ENCODE peak calls at places on chromosomes 1 and 21, in nine cellular contexts. One of them, this sample, is unnamed.

GRCh38 chr1:92291372-92291999 is 7.3 kb downstream of the GLMN start:
- DNase-seq in neural progenitor cell: peak; percentile 64
- DNase-seq in GM23338: peak; percentile 79
- DNase-seq in MM.1S: peak; percentile 40
- DNase-seq in hepatocyte: peak; percentile 66
- DNase-seq in PC-3: peak; percentile 75
- DNase-seq in HCT116: peak; percentile 52
- DNase-seq in GM23248: peak; percentile 73
- DNase-seq in SK-N-SH: peak; percentile 49
- DNase-seq in this sample: peak; percentile 50

GRCh38 chr1:64892576-64893573 is 73.5 kb downstream of the JAK1 start:
- DNase-seq in neural progenitor cell: peak; percentile 15
- DNase-seq in GM23338: no peak
- DNase-seq in MM.1S: no peak
- DNase-seq in hepatocyte: no peak
- DNase-seq in PC-3: no peak
- DNase-seq in HCT116: no peak
- DNase-seq in GM23248: peak; percentile 47
- DNase-seq in SK-N-SH: no peak
- DNase-seq in this sample: no peak

GRCh38 chr1:234886081-234886874 is 242.4 kb downstream of the TOMM20 start:
- DNase-seq in neural progenitor cell: no peak
- DNase-seq in GM23338: no peak
- DNase-seq in MM.1S: no peak
- DNase-seq in hepatocyte: no peak
- DNase-seq in PC-3: no peak
- DNase-seq in HCT116: no peak
- DNase-seq in GM23248: peak; percentile 65
- DNase-seq in SK-N-SH: no peak
- DNase-seq in this sample: no peak

GRCh38 chr1:44543064-44543815 is 131.0 kb downstream of the TMEM53 start:
- DNase-seq in neural progenitor cell: peak; percentile 96
- DNase-seq in GM23338: peak; percentile 98
- DNase-seq in MM.1S: no peak
- DNase-seq in hepatocyte: no peak
- DNase-seq in PC-3: no peak
- DNase-seq in HCT116: no peak
- DNase-seq in GM23248: no peak
- DNase-seq in SK-N-SH: peak; percentile 35
- DNase-seq in this sample: no peak

GRCh38 chr21:28283652-28284490 is 708.8 kb downstream of the LTN1 start:
- DNase-seq in neural progenitor cell: no peak
- DNase-seq in GM23338: no peak
- DNase-seq in MM.1S: no peak
- DNase-seq in hepatocyte: peak; percentile 56
- DNase-seq in PC-3: peak; percentile 34
- DNase-seq in HCT116: no peak
- DNase-seq in GM23248: peak; percentile 76
- DNase-seq in SK-N-SH: peak; percentile 22
- DNase-seq in this sample: no peak

GRCh38 chr1:113278371-113278770 is 111.9 kb upstream of the MAGI3 start:
- DNase-seq in neural progenitor cell: no peak
- DNase-seq in GM23338: no peak
- DNase-seq in MM.1S: no peak
- DNase-seq in hepatocyte: no peak
- DNase-seq in PC-3: no peak
- DNase-seq in HCT116: no peak
- DNase-seq in GM23248: no peak
- DNase-seq in SK-N-SH: no peak
- DNase-seq in this sample: no peak

GRCh38 chr1:77039739-77040138 is 172.5 kb downstream of the ST6GALNAC5 start:
- DNase-seq in neural progenitor cell: no peak
- DNase-seq in GM23338: no peak
- DNase-seq in MM.1S: no peak
- DNase-seq in hepatocyte: peak; percentile 73
- DNase-seq in PC-3: peak; percentile 97
- DNase-seq in HCT116: peak; percentile 66
- DNase-seq in GM23248: peak; percentile 98
- DNase-seq in SK-N-SH: no peak
- DNase-seq in this sample: no peak

GRCh38 chr21:37871121-37871862 is 45.0 kb downstream of the KCNJ6 start:
- DNase-seq in neural progenitor cell: no peak
- DNase-seq in GM23338: no peak
- DNase-seq in MM.1S: no peak
- DNase-seq in hepatocyte: no peak
- DNase-seq in PC-3: peak; percentile 10
- DNase-seq in HCT116: no peak
- DNase-seq in GM23248: peak; percentile 91
- DNase-seq in SK-N-SH: no peak
- DNase-seq in this sample: no peak

GRCh38 chr1:207862241-207862787 is 48.6 kb downstream of the CD34 start:
- DNase-seq in neural progenitor cell: no peak
- DNase-seq in GM23338: no peak
- DNase-seq in MM.1S: no peak
- DNase-seq in hepatocyte: no peak
- DNase-seq in PC-3: peak; percentile 29
- DNase-seq in HCT116: no peak
- DNase-seq in GM23248: peak; percentile 76
- DNase-seq in SK-N-SH: no peak
- DNase-seq in this sample: no peak

GRCh38 chr21:21163904-21164303 is 165.7 kb downstream of the NCAM2 start:
- DNase-seq in neural progenitor cell: peak; percentile 82
- DNase-seq in GM23338: peak; percentile 78
- DNase-seq in MM.1S: peak; percentile 64
- DNase-seq in hepatocyte: peak; percentile 81
- DNase-seq in PC-3: peak; percentile 72
- DNase-seq in HCT116: peak; percentile 7
- DNase-seq in GM23248: peak; percentile 84
- DNase-seq in SK-N-SH: peak; percentile 50
- DNase-seq in this sample: peak; percentile 51

GRCh38 chr1:16173447-16174260 is 17.8 kb upstream of the EPHA2 start:
- DNase-seq in neural progenitor cell: no peak
- DNase-seq in GM23338: no peak
- DNase-seq in MM.1S: no peak
- DNase-seq in hepatocyte: peak; percentile 91
- DNase-seq in PC-3: peak; percentile 98
- DNase-seq in HCT116: peak; percentile 94
- DNase-seq in GM23248: peak; percentile 82
- DNase-seq in SK-N-SH: no peak
- DNase-seq in this sample: no peak

GRCh38 chr1:208154040-208154439 is 90.1 kb downstream of the PLXNA2 start:
- DNase-seq in neural progenitor cell: no peak
- DNase-seq in GM23338: no peak
- DNase-seq in MM.1S: no peak
- DNase-seq in hepatocyte: no peak
- DNase-seq in PC-3: no peak
- DNase-seq in HCT116: no peak
- DNase-seq in GM23248: no peak
- DNase-seq in SK-N-SH: no peak
- DNase-seq in this sample: no peak

GRCh38 chr1:30856260-30856790 is 52.2 kb downstream of the SDC3 start:
- DNase-seq in neural progenitor cell: peak; percentile 45
- DNase-seq in GM23338: peak; percentile 44
- DNase-seq in MM.1S: no peak
- DNase-seq in hepatocyte: no peak
- DNase-seq in PC-3: no peak
- DNase-seq in HCT116: no peak
- DNase-seq in GM23248: peak; percentile 63
- DNase-seq in SK-N-SH: peak; percentile 68
- DNase-seq in this sample: no peak

GRCh38 chr1:209662879-209663327 is 10.7 kb upstream of the LAMB3 start:
- DNase-seq in neural progenitor cell: no peak
- DNase-seq in GM23338: no peak
- DNase-seq in MM.1S: no peak
- DNase-seq in hepatocyte: no peak
- DNase-seq in PC-3: peak; percentile 83
- DNase-seq in HCT116: no peak
- DNase-seq in GM23248: no peak
- DNase-seq in SK-N-SH: no peak
- DNase-seq in this sample: no peak

GRCh38 chr1:145964328-145965118 is at the start of the genes ANKRD34A and POLR3GL:
- DNase-seq in neural progenitor cell: peak; percentile 93
- DNase-seq in GM23338: peak; percentile 99
- DNase-seq in MM.1S: peak; percentile 98
- DNase-seq in hepatocyte: peak; percentile 94
- DNase-seq in PC-3: peak; percentile 99
- DNase-seq in HCT116: peak; percentile 92
- DNase-seq in GM23248: peak; percentile 96
- DNase-seq in SK-N-SH: peak; percentile 86
- DNase-seq in this sample: peak; percentile 95

GRCh38 chr21:34846601-34847112 is 177.9 kb downstream of the CLIC6 start:
- DNase-seq in neural progenitor cell: peak; percentile 51
- DNase-seq in GM23338: no peak
- DNase-seq in MM.1S: no peak
- DNase-seq in hepatocyte: peak; percentile 58
- DNase-seq in PC-3: peak; percentile 93
- DNase-seq in HCT116: peak; percentile 61
- DNase-seq in GM23248: peak; percentile 74
- DNase-seq in SK-N-SH: no peak
- DNase-seq in this sample: no peak

DNA sequence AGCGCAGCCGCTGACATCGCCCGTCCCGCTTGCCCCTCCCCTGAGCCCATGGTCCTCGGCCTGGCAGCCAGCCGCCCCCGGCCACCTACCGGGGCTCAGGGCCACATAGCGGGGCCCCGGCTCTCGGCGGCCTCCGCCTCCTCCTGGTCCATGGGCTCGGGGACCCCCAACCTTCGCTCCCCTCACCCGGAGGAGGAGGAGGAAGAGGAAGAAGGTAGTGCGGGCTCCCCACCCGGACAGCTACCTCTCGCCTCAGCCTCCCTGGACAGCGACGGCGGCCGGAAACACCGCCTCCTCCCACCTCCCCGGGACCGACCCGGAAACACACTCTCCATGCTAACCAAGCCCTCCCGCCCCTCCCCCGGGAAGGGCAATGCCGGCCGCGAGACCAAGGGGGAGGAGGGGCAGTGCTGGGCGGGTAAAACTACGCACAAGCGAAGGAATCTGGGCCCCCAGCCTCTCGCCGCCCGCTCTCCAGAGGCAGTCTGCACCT is at the start of gene KIAA0319L:
- DNase-seq in neural progenitor cell: peak; percentile 90
- DNase-seq in GM23338: peak; percentile 87
- DNase-seq in MM.1S: peak; percentile 80
- DNase-seq in hepatocyte: peak; percentile 76
- DNase-seq in PC-3: peak; percentile 74
- DNase-seq in HCT116: no peak
- DNase-seq in GM23248: peak; percentile 90
- DNase-seq in SK-N-SH: peak; percentile 94
- DNase-seq in this sample: no peak
- TF ChIP-seq EZH2phosphoT487 in neural progenitor cell: no peak
- TF ChIP-seq EZH2phosphoT487 in GM23338: no peak
- TF ChIP-seq EZH2phosphoT487 in MM.1S: no peak
- TF ChIP-seq EZH2phosphoT487 in hepatocyte: no peak
- TF ChIP-seq EZH2phosphoT487 in PC-3: no peak
- TF ChIP-seq EZH2phosphoT487 in HCT116: no peak
- TF ChIP-seq EZH2phosphoT487 in GM23248: no peak
- TF ChIP-seq EZH2phosphoT487 in SK-N-SH: no peak
- TF ChIP-seq EZH2phosphoT487 in this sample: no peak

GRCh38 chr1:22154626-22155025 is 11.7 kb upstream of the WNT4 start:
- DNase-seq in neural progenitor cell: no peak
- DNase-seq in GM23338: no peak
- DNase-seq in MM.1S: no peak
- DNase-seq in hepatocyte: no peak
- DNase-seq in PC-3: no peak
- DNase-seq in HCT116: no peak
- DNase-seq in GM23248: no peak
- DNase-seq in SK-N-SH: peak; percentile 57
- DNase-seq in this sample: no peak
- H3K4me1 ChIP-seq in neural progenitor cell: no peaks in the 10 kb centered on the region
- H3K4me1 ChIP-seq in GM23338: no peaks in the 10 kb centered on the region
- H3K4me1 ChIP-seq in MM.1S: no peaks in the 10 kb centered on the region
- H3K4me1 ChIP-seq in hepatocyte: peaks cover 3% of the 10 kb centered on the region
- H3K4me1 ChIP-seq in PC-3: no peaks in the 10 kb centered on the region
- H3K4me1 ChIP-seq in HCT116: no peaks in the 10 kb centered on the region
- H3K4me1 ChIP-seq in GM23248: no peaks in the 10 kb centered on the region
- H3K4me1 ChIP-seq in SK-N-SH: no peaks in the 10 kb centered on the region
- H3K4me1 ChIP-seq in this sample: no peaks in the 10 kb centered on the region

DNA sequence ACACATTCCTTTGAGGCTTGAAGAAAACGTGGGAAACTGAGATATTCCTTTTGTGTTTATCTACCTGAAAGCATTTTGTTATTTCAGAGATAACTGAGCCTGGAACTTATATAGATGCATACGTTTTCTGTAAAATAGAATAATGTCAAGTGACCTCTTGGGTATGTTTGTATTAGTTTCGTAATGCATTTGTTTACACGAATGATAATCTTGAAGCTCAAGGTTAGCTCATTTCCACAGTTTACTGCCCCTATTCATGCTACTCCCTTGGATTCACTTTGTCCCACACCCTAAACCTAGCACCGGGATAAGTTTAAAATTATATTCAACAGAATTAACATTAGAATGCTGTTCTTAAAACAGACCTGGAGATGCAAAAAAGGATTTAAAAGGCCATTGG is 54.4 kb downstream of the MRPL39 start:
- DNase-seq in neural progenitor cell: no peak
- DNase-seq in GM23338: no peak
- DNase-seq in MM.1S: no peak
- DNase-seq in hepatocyte: no peak
- DNase-seq in PC-3: no peak
- DNase-seq in HCT116: no peak
- DNase-seq in GM23248: no peak
- DNase-seq in SK-N-SH: no peak
- DNase-seq in this sample: no peak
- TF ChIP-seq EZH2phosphoT487 in neural progenitor cell: no peak
- TF ChIP-seq EZH2phosphoT487 in GM23338: no peak
- TF ChIP-seq EZH2phosphoT487 in MM.1S: no peak
- TF ChIP-seq EZH2phosphoT487 in hepatocyte: no peak
- TF ChIP-seq EZH2phosphoT487 in PC-3: no peak
- TF ChIP-seq EZH2phosphoT487 in HCT116: no peak
- TF ChIP-seq EZH2phosphoT487 in GM23248: no peak
- TF ChIP-seq EZH2phosphoT487 in SK-N-SH: no peak
- TF ChIP-seq EZH2phosphoT487 in this sample: no peak

GRCh38 chr1:229536982-229537381 is 21.5 kb downstream of the ABCB10 start:
- DNase-seq in neural progenitor cell: no peak
- DNase-seq in GM23338: peak; percentile 12
- DNase-seq in MM.1S: no peak
- DNase-seq in hepatocyte: no peak
- DNase-seq in PC-3: no peak
- DNase-seq in HCT116: no peak
- DNase-seq in GM23248: no peak
- DNase-seq in SK-N-SH: no peak
- DNase-seq in this sample: no peak

GRCh38 chr1:229535226-229535625 is 23.3 kb downstream of the ABCB10 start:
- DNase-seq in neural progenitor cell: no peak
- DNase-seq in GM23338: no peak
- DNase-seq in MM.1S: no peak
- DNase-seq in hepatocyte: no peak
- DNase-seq in PC-3: no peak
- DNase-seq in HCT116: no peak
- DNase-seq in GM23248: peak; percentile 51
- DNase-seq in SK-N-SH: no peak
- DNase-seq in this sample: no peak

GRCh38 chr1:229539868-229540506 is 18.5 kb downstream of the ABCB10 start:
- DNase-seq in neural progenitor cell: no peak
- DNase-seq in GM23338: no peak
- DNase-seq in MM.1S: no peak
- DNase-seq in hepatocyte: peak; percentile 53
- DNase-seq in PC-3: no peak
- DNase-seq in HCT116: no peak
- DNase-seq in GM23248: no peak
- DNase-seq in SK-N-SH: no peak
- DNase-seq in this sample: no peak

GRCh38 chr1:229537894-229538293 is 20.6 kb downstream of the ABCB10 start:
- DNase-seq in neural progenitor cell: no peak
- DNase-seq in GM23338: no peak
- DNase-seq in MM.1S: no peak
- DNase-seq in hepatocyte: no peak
- DNase-seq in PC-3: no peak
- DNase-seq in HCT116: no peak
- DNase-seq in GM23248: no peak
- DNase-seq in SK-N-SH: no peak
- DNase-seq in this sample: no peak

GRCh38 chr1:229538945-229539344 is 19.6 kb downstream of the ABCB10 start:
- DNase-seq in neural progenitor cell: no peak
- DNase-seq in GM23338: no peak
- DNase-seq in MM.1S: no peak
- DNase-seq in hepatocyte: no peak
- DNase-seq in PC-3: no peak
- DNase-seq in HCT116: no peak
- DNase-seq in GM23248: no peak
- DNase-seq in SK-N-SH: no peak
- DNase-seq in this sample: no peak
- H3K4me1 ChIP-seq in neural progenitor cell: no peaks in the 10 kb centered on the region
- H3K4me1 ChIP-seq in GM23338: no peaks in the 10 kb centered on the region
- H3K4me1 ChIP-seq in MM.1S: no peaks in the 10 kb centered on the region
- H3K4me1 ChIP-seq in hepatocyte: peaks cover 8% of the 10 kb centered on the region
- H3K4me1 ChIP-seq in PC-3: no peaks in the 10 kb centered on the region
- H3K4me1 ChIP-seq in HCT116: no peaks in the 10 kb centered on the region
- H3K4me1 ChIP-seq in GM23248: no peaks in the 10 kb centered on the region
- H3K4me1 ChIP-seq in SK-N-SH: no peaks in the 10 kb centered on the region
- H3K4me1 ChIP-seq in this sample: no peaks in the 10 kb centered on the region